ENCODE peak calls at places on chromosome 14, in six cellular contexts. S is GM06990, H is lung, Q is PC-9, C is SK-N-SH, J is fibroblast of the aortic adventitia. G is an unnamed sample.

GRCh38 chr14:54617467-54617866 is 50.5 kb downstream of the SAMD4A start:
- DNase-seq in J (peak), S (no peak), C (no peak), H (no peak), Q (no peak), G (no peak)

GRCh38 chr14:64244279-64244678 is 49.9 kb downstream of the ESR2 start:
- DNase-seq in C (no peak), Q (no peak), S (no peak), H (no peak), J (peak), G (no peak)

GRCh38 chr14:74616507-74616906 is 4.5 kb upstream of the LTBP2 start:
- DNase-seq in H (no peak), S (no peak), C (no peak), J (peak), Q (peak), G (peak)

GRCh38 chr14:91078095-91078737 is 17.8 kb upstream of the RPS6KA5 start:
- DNase-seq in J (no peak), H (no peak), Q (no peak), S (peak), C (no peak), G (no peak)

GRCh38 chr14:97458302-97459137 is 661.3 kb downstream of the VRK1 start:
- DNase-seq in C (peak), Q (no peak), H (no peak), S (peak), J (no peak), G (no peak)

GRCh38 chr14:81831128-81831815 is 297.6 kb upstream of the SEL1L start:
- DNase-seq in J (no peak), S (no peak), C (no peak), H (no peak), Q (no peak), G (no peak)

GRCh38 chr14:63647696-63648410 is 6.2 kb upstream of the WDR89 start:
- DNase-seq in Q (no peak), S (no peak), C (no peak), H (no peak), J (no peak), G (no peak)

GRCh38 chr14:63174760-63175191 is 29.5 kb upstream of the RHOJ start:
- DNase-seq in H (no peak), J (peak), S (no peak), Q (no peak), C (peak), G (peak)

GRCh38 chr14:104442107-104442551 is 137.4 kb upstream of the C14orf180 start:
- DNase-seq in J (no peak), C (peak), H (peak), S (no peak), Q (no peak), G (no peak)

GRCh38 chr14:60721331-60722162 is 2.6 kb downstream of the SIX4 start:
- DNase-seq in S (peak), H (peak), Q (peak), J (peak), C (peak), G (peak)

GRCh38 chr14:22106700-22107697 is 433.4 kb upstream of the OR4E1 start:
- DNase-seq in J (no peak), C (no peak), Q (no peak), S (no peak), H (no peak), G (no peak)

GRCh38 chr14:105439710-105440553 is 20.3 kb downstream of the MTA1 start:
- DNase-seq in Q (no peak), C (peak), S (no peak), H (no peak), J (no peak), G (peak)

GRCh38 chr14:55102141-55102547 is 26.9 kb upstream of the LGALS3 start:
- DNase-seq in J (peak), C (peak), S (peak), H (peak), Q (peak), G (no peak)

GRCh38 chr14:89540830-89541470 is 123.9 kb upstream of the FOXN3 start:
- DNase-seq in H (no peak), C (no peak), J (peak), Q (no peak), S (no peak), G (no peak)

GRCh38 chr14:89000007-89000942 is 175.8 kb downstream of the TTC8 start:
- DNase-seq in H (peak), C (no peak), J (peak), S (no peak), Q (no peak), G (peak)

GRCh38 chr14:73261520-73262426 is 24.5 kb downstream of the PAPLN start:
- DNase-seq in C (peak), S (no peak), Q (no peak), H (no peak), J (no peak), G (no peak)
- TF ChIP-seq CTCF in C (no peak), S (no peak), Q (no peak), H (no peak), J (no peak), G (no peak)

DNA sequence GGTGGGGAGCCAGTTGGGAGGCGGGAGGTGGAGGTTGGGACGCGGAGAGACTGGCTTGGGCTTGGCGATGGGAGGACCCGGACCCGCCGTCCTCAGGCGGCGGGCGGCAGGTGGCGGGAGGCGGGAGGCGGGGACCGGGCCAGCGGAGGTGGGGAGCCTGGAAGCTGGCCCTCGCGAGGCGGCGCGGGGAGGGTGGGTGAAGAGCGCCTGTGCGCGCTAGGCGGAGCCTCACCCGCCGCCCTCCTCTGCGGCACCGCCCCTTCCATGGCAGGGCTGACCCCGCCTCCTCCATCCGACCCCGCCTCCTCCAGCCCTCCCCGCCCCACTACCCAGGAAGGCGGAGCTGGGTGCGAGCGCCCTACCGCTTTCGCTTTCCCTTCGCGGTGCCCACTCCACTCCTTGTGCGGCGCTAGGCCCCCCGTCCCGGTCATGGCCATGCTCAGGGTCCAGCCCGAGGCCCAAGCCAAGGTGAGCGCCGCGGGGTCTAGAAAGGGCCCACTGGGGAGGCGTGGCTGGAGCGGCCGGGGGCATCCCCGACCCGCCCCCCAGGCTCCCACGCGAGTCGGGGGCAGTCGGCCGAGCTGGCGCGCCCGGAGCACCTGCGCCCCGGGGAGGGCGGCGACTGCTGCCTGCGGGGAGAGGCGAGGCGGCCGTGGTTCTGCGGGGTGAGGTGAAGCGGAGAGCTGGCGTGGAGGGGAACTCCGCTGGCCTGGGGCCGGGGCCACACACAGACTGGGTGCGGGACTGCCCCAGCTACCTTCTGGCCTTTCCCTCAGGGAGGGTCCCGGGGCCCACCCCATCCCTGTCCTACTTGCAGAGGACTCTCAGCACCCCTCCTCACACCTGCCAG is at the start of gene PSME1:
- DNase-seq in Q (peak), C (peak), S (peak), J (peak), H (peak), G (peak)
- TF ChIP-seq CTCF in Q (no peak), C (no peak), S (no peak), J (no peak), H (no peak), G (no peak)

DNA sequence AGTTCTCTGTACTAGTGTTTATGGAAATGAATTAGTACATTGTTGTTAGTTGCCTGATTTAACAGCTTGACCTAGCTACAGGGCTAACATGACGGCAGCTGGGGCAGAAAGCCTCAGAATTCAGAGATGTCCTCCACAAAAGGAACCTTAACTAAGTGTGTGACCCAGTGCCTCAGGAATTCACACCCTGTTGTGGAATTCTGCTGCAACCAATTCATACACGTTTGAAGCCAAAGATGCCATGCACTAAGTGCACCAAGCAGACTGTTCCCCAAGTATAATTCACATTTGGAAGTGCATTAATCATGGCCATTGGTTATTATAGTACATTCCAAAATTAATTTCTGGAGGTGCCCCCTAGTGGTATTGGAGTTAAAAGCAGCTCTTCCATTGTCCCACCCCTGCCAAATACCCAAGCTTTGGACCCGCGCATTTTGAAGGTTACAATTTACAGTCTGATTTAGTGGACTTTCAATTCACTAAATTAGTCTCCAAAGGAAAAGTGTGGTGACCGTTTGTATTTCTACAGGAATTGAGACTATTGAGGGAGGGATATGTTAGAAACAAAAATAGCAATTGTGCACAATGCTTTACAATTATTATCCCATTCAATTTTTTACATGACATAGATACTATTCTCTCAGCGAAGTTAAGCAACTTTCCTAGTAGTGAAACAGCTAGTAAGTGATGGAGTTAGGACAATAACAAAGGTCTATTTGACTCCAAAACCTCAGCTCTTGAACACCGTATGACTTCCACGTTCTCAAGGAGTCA is 85.9 kb downstream of the PAX9 start:
- DNase-seq in C (peak), H (no peak), Q (no peak), J (peak), S (no peak), G (no peak)
- TF ChIP-seq CTCF in C (peak), H (no peak), Q (peak), J (peak), S (peak), G (peak)

GRCh38 chr14:20935303-20935984 is 19.8 kb upstream of the RNASE2 start:
- DNase-seq in C (no peak), H (no peak), S (no peak), J (no peak), Q (no peak), G (no peak)

DNA sequence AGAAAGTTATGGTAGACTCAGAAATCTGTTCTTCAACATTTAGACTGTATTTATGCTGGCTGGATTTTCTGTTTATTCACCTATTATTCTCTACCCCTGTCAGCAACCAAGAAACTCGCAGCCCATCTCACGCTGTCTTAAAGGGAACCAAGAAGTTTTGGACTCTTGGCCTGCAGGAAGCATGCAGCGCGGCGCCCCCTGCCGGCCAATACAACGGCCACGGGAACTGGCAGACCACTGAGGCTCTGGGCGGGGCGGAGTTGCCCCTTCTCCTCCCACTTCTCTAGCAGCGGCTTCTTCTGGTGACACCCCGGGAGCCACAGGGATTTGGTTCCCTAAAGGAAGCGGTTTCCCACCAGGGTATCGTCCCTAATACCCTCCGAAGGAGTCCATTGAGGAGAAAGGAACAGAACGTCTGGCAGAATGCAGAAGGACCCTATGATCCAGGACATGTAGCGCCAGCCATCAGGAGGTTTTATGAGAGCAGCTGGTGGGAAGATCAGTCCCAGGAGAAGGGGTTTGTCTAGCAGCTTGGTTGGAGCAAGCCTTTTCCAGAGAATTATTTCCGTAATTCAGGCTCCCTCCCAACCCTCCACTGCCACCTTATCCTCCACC is 21.0 kb upstream of the RNASE2 start:
- DNase-seq in S (peak), H (no peak), Q (no peak), J (peak), C (peak), G (peak)
- TF ChIP-seq CTCF in S (peak), H (no peak), Q (peak), J (peak), C (peak), G (peak)

G was measured in WERI-Rb-1.